ENCODE peak calls at places on chromosome 16, in six cellular contexts. J is left ventricle myocardium inferior; T is effector memory CD4-positive, alpha-beta T cell; D is GM23248; V is pancreas; P is CD8-positive, alpha-beta memory T cell. H is an unnamed sample.

GRCh38 chr16:23423496-23424049 is 29.4 kb downstream of the COG7 start:
- DNase-seq in J (peak; percentile 49), T (no peak), D (peak; percentile 88), V (peak; percentile 52), P (no peak), H (peak; percentile 87)

GRCh38 chr16:72124148-72124547 is 30.5 kb downstream of the DHX38 start:
- DNase-seq in J (no peak), T (no peak), D (no peak), V (no peak), P (no peak), H (no peak)

GRCh38 chr16:4795181-4795827 is at the start of gene SMIM22:
- DNase-seq in J (no peak), T (no peak), D (no peak), V (peak; percentile 90), P (no peak), H (peak; percentile 61)

GRCh38 chr16:28192811-28193529 is 18.8 kb downstream of the XPO6 start:
- DNase-seq in J (no peak), T (peak; percentile 61), D (no peak), V (no peak), P (peak; percentile 86), H (no peak)

GRCh38 chr16:25157476-25157875 is 45.9 kb downstream of the LCMT1 start:
- DNase-seq in J (no peak), T (no peak), D (no peak), V (no peak), P (no peak), H (no peak)

GRCh38 chr16:11535494-11535893 is 51.2 kb downstream of the LITAF start:
- DNase-seq in J (no peak), T (no peak), D (no peak), V (no peak), P (no peak), H (no peak)

GRCh38 chr16:10624527-10624926 is 44.1 kb upstream of the EMP2 start:
- DNase-seq in J (no peak), T (no peak), D (no peak), V (no peak), P (no peak), H (no peak)

GRCh38 chr16:86901483-86901882 is 323.1 kb downstream of the FOXL1 start:
- DNase-seq in J (no peak), T (no peak), D (peak; percentile 43), V (peak; percentile 45), P (no peak), H (no peak)

GRCh38 chr16:26016989-26017388 is 325.2 kb downstream of the HS3ST4 start:
- DNase-seq in J (no peak), T (no peak), D (no peak), V (no peak), P (no peak), H (no peak)

GRCh38 chr16:68388124-68388523 is 60.2 kb downstream of the SMPD3 start:
- DNase-seq in J (no peak), T (no peak), D (no peak), V (no peak), P (no peak), H (no peak)

GRCh38 chr16:13316008-13316407 is 414.6 kb downstream of the SHISA9 start:
- DNase-seq in J (no peak), T (no peak), D (no peak), V (no peak), P (no peak), H (no peak)

GRCh38 chr16:22727285-22728166 is 86.4 kb upstream of the HS3ST2 start:
- DNase-seq in J (no peak), T (no peak), D (no peak), V (no peak), P (no peak), H (no peak)

GRCh38 chr16:53848277-53848942 is 144.5 kb downstream of the FTO start:
- DNase-seq in J (no peak), T (no peak), D (no peak), V (no peak), P (no peak), H (no peak)

GRCh38 chr16:4874686-4875085 is 27.4 kb downstream of the UBN1 start:
- DNase-seq in J (no peak), T (no peak), D (no peak), V (no peak), P (no peak), H (no peak)

GRCh38 chr16:6125483-6126259 is 1028.1 kb upstream of the EEF2KMT start:
- DNase-seq in J (no peak), T (no peak), D (no peak), V (no peak), P (no peak), H (no peak)

GRCh38 chr16:86925067-86925791 is 346.9 kb downstream of the FOXL1 start:
- DNase-seq in J (no peak), T (no peak), D (peak; percentile 76), V (no peak), P (no peak), H (no peak)

GRCh38 chr16:14350081-14350480 is 279.0 kb downstream of the MRTFB start:
- DNase-seq in J (no peak), T (no peak), D (no peak), V (no peak), P (no peak), H (no peak)

GRCh38 chr16:337437-337836 is 15.1 kb downstream of the AXIN1 start:
- DNase-seq in J (no peak), T (no peak), D (no peak), V (no peak), P (no peak), H (no peak)

GRCh38 chr16:20897253-20897896 is 2.8 kb downstream of the DCUN1D3 start:
- DNase-seq in J (no peak), T (no peak), D (peak; percentile 80), V (no peak), P (no peak), H (no peak)
- H3K4me3 ChIP-seq in J (no peak overlapping the region), T (no peak overlapping the region), D (peak overlapping the region; percentile 88), V (no peak overlapping the region), P (no peak overlapping the region), H (no peak overlapping the region)

DNA sequence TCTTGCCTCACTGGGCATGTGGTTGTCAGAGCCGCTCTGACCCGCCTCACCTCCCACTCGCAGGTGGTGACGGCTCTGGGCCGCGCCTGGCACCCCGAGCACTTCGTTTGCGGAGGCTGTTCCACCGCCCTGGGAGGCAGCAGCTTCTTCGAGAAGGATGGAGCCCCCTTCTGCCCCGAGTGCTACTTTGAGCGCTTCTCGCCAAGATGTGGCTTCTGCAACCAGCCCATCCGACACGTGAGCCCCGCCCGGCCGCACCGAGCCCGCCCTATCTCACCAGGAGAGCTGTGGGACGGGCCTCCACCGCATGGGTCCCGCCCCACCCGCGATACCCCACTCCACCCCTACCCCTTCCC is 4.0 kb downstream of the TGFB1I1 start:
- DNase-seq in J (no peak), T (no peak), D (no peak), V (no peak), P (no peak), H (peak; percentile 50)
- H3K4me1 ChIP-seq in J (peaks cover 41% of the 10 kb centered on the region), T (peaks cover 28% of the 10 kb centered on the region), D (peaks cover 3% of the 10 kb centered on the region), V (peaks cover 7% of the 10 kb centered on the region), P (peaks cover 8% of the 10 kb centered on the region), H (no peaks in the 10 kb centered on the region)

GRCh38 chr16:73289232-73289631 is 241.3 kb upstream of the ZFHX3 start:
- DNase-seq in J (no peak), T (no peak), D (no peak), V (no peak), P (no peak), H (no peak)
- H3K27ac ChIP-seq in J (no peak overlapping the region), T (no peak overlapping the region), D (no peak overlapping the region), V (no peak overlapping the region), P (no peak overlapping the region), H (no peak overlapping the region)

GRCh38 chr16:48498761-48499600 is 111.0 kb downstream of the N4BP1 start:
- DNase-seq in J (no peak), T (no peak), D (peak; percentile 67), V (no peak), P (no peak), H (peak; percentile 47)
- H3K4me3 ChIP-seq in J (no peak overlapping the region), T (no peak overlapping the region), D (no peak overlapping the region), V (no peak overlapping the region), P (no peak overlapping the region), H (no peak overlapping the region)

GRCh38 chr16:75095637-75096036 is 20.9 kb downstream of the LDHD start:
- DNase-seq in J (no peak), T (no peak), D (no peak), V (no peak), P (no peak), H (no peak)

GRCh38 chr16:75096730-75097129 is 19.9 kb downstream of the LDHD start:
- DNase-seq in J (no peak), T (no peak), D (no peak), V (peak; percentile 71), P (no peak), H (peak; percentile 67)

GRCh38 chr16:75097191-75097761 is 19.3 kb downstream of the LDHD start:
- DNase-seq in J (no peak), T (no peak), D (no peak), V (no peak), P (no peak), H (no peak)

GRCh38 chr16:75093598-75094540 is 22.7 kb downstream of the LDHD start:
- DNase-seq in J (no peak), T (no peak), D (no peak), V (no peak), P (no peak), H (no peak)

DNA sequence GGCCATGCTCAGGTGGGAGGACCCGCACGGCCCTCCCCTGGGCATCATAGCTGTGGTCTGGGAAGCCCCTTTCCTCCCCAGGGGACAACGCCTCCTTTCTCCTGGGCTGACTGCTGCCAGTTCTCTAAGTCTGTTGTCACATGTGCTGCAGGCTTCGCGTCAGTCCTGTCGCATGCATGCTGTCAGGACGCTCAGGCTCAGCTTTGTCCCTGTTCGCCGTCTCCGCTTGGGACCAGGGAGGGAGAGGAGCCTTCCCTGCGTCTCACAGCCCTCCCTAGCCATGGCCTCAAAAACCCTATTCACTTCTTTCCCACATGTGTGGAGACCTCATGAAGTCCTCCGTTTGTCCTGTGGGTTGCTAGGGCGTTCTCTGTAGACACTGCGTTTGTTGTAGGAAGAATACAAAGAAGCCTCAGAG is 21.4 kb downstream of the LDHD start:
- DNase-seq in J (no peak), T (no peak), D (no peak), V (no peak), P (no peak), H (no peak)
- H3K4me1 ChIP-seq in J (peaks cover 52% of the 10 kb centered on the region), T (peaks cover 32% of the 10 kb centered on the region), D (peaks cover 7% of the 10 kb centered on the region), V (peaks cover 18% of the 10 kb centered on the region), P (peaks cover 24% of the 10 kb centered on the region), H (peaks cover 3% of the 10 kb centered on the region)

DNA sequence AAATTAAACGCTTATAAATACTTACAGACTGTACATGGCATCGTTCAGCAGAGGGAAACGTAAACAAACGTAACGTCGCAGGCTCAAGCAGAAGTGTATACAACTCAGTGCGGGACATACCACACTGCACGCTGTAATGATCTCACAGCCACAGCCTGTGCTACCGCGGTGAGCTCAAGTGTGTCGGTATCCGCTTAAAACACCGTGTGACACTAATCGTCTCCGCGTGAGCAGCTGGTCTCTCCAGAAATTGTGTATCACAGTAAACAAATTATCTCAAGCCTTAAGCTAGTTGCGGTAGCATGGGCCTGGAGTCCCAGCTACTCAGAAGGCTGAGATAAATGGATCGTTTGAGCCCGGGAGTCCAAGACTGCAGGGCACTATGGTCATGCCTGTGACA is 115.3 kb downstream of the ANKRD11 start:
- DNase-seq in J (no peak), T (no peak), D (no peak), V (peak; percentile 10), P (no peak), H (no peak)
- H3K27ac ChIP-seq in J (peak overlapping the region; percentile 70), T (no peak overlapping the region), D (no peak overlapping the region), V (no peak overlapping the region), P (no peak overlapping the region), H (no peak overlapping the region)